ENCODE peak calls at places on chromosomes 13 and 19, in five cellular contexts. A is choroid plexus epithelial cell, I is RWPE2, E is AG04450, G is uterus. P is an unnamed sample.

GRCh38 chr19:13537454-13537853 is 31.2 kb upstream of the CACNA1A start:
- DNase-seq in A (no peak), I (no peak), E (no peak), G (no peak), P (no peak)

GRCh38 chr19:11480081-11480926 is 542 bp downstream of the ELAVL3 start:
- DNase-seq in A (no peak), I (no peak), E (no peak), G (no peak), P (no peak)

GRCh38 chr13:22090114-22090513 is 419.2 kb downstream of the FGF9 start:
- DNase-seq in A (no peak), I (no peak), E (no peak), G (no peak), P (no peak)

GRCh38 chr13:45367358-45367757 is 26.4 kb upstream of the TPT1 start:
- DNase-seq in A (peak), I (peak), E (peak), G (peak), P (peak)

GRCh38 chr19:1774999-1775772 is 21.9 kb downstream of the ONECUT3 start:
- DNase-seq in A (peak), I (no peak), E (no peak), G (no peak), P (no peak)

GRCh38 chr19:1905863-1906375 is 720 bp downstream of the ADAT3 start:
- DNase-seq in A (no peak), I (no peak), E (no peak), G (no peak), P (no peak)

GRCh38 chr19:12954150-12954962 is 2.7 kb downstream of the GADD45GIP1 start:
- DNase-seq in A (no peak), I (no peak), E (no peak), G (no peak), P (no peak)

GRCh38 chr13:50594276-50594970 is 249.1 kb downstream of the DLEU7 start:
- DNase-seq in A (peak), I (no peak), E (no peak), G (no peak), P (no peak)

GRCh38 chr13:26473571-26474230 is 83.8 kb upstream of the WASF3 start:
- DNase-seq in A (no peak), I (no peak), E (no peak), G (no peak), P (no peak)

GRCh38 chr19:48502720-48503018 is 9.0 kb downstream of the LMTK3 start:
- DNase-seq in A (no peak), I (no peak), E (no peak), G (no peak), P (no peak)

DNA sequence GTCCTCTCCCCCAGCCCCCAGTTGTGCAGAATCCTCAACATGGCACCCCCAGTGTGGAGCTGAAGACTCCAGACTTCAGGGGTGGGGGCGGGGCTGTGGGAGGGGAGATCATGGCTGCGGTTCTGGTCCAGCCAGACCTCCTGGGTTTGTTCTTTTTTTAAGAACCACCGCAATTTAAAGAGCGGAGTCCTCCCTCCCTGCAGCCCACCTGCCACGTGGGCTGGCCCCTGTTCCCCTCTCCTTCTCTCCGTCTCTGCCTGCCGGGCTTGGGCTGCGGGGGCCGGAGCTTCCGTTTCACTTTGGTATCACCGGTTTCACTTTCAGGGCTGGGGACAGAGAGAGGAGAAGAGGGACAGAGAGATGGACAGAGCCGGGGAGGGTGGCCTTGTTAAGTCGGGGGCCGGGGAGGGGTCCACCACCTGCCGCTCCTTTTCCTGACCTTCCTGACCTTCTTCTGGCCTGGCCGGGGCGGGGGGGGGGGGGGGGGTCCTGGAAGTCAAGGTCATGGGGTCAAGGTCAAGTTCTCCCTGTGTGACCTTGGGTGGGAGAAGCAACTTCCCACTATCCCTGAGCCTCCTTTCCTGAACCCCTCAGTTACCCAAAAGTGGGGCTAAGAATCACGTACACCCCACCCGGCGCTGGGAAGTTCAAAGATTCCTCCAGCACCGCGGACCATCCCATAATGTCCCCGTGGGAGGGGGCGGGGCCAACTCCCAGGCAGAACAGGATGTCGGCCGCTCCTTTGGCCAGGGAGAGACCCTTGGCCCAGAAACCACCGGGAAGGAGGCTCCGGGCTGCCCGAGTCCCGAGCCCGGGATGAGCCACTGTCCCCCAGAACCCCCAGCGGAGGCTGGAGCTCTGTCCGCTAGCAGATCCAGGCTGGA is 11.3 kb upstream of the ZBTB7A start:
- DNase-seq in A (no peak), I (peak), E (no peak), G (peak), P (no peak)
- H3K4me3 ChIP-seq in A (peak), I (peak), E (peak), G (peak), P (peak)

GRCh38 chr13:77838271-77838670 is 80.4 kb downstream of the EDNRB start:
- DNase-seq in A (no peak), I (no peak), E (no peak), G (no peak), P (no peak)
- TF ChIP-seq CTCF in A (no peak), I (no peak), E (no peak), G (no peak), P (no peak)

DNA sequence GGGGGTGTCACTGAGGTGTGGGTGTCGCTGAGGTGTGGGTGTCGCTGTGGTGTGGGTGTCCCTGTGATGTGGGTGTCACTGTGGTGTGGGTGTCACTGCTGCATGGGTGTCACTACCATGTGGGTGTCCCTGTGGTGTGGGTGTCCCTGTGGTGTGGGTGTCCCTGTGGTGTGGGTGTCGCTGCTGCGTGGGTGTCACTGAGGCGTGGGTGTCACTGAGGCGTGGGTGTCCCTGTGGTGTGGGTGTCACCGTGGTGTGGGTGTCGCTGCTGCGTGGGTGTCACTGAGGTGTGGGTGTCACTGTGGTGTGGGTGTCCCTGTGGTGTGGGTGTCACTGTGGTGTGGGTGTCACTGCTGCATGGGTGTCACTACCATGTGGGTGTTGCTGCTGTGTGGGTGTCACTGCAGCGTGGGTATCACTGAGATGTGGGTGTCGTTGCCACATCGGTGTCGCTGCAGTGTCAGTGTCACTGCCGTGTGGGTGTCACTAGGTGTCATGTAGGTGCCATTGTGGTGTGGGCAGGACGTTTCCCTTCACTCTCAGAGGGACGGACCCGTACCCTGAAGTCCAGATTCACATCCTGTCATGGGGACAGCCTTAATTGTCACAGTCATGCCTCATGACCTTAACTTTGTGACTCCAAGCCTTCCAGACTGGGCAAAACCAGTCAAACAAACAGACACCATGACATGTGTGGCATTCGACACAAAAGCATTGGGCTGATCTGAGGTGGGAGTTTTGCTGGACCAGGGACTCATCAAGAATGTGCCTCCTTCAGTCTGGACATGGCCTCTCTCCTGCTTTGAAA is 12.7 kb upstream of the GAS6 start:
- DNase-seq in A (no peak), I (no peak), E (no peak), G (no peak), P (no peak)
- H3K4me3 ChIP-seq in A (no peak), I (no peak), E (no peak), G (no peak), P (no peak)

GRCh38 chr19:41929536-41930071 is 1.4 kb upstream of the ERFL start:
- DNase-seq in A (no peak), I (no peak), E (no peak), G (no peak), P (no peak)

GRCh38 chr19:41932259-41933130 is 4.2 kb upstream of the ERFL start:
- DNase-seq in A (no peak), I (no peak), E (no peak), G (no peak), P (no peak)

GRCh38 chr19:41930322-41930722 is 2.1 kb upstream of the ERFL start:
- DNase-seq in A (no peak), I (no peak), E (no peak), G (no peak), P (no peak)

GRCh38 chr19:41933131-41933458 is 4.8 kb upstream of the ERFL start:
- DNase-seq in A (no peak), I (no peak), E (no peak), G (no peak), P (no peak)

GRCh38 chr19:41930926-41931592 is 2.8 kb upstream of the ERFL start:
- DNase-seq in A (no peak), I (no peak), E (no peak), G (no peak), P (no peak)
- TF ChIP-seq CTCF in A (peak), I (peak), E (peak), G (no peak), P (peak)

P was measured in HFF-Myc.